ENCODE peak calls at places on chromosome 15, in eight cellular contexts. F is dorsolateral prefrontal cortex; A is mesendoderm; J is Panc1; K is stimulated activated CD8-positive, alpha-beta memory T cell treated with anti-CD3 and anti-CD28 coated beads, Interleukin-2, amount 100 ng/mL, for 1 hour; N is progenitor cell of endocrine pancreas; L is hepatocyte; R is cardiac septum. I is an unnamed sample.
A peak's percentile ranks its signal among the peaks of the same experiment; 100 is the strongest.

GRCh38 chr15:42914728-42915497 is 5.7 kb downstream of the TTBK2 start:
- DNase-seq in A (no peak), R (no peak), L (no peak), N (no peak), K (no peak), J (no peak), F (no peak), I (peak; percentile 41)

GRCh38 chr15:31434418-31435255 is 108.0 kb downstream of the KLF13 start:
- DNase-seq in R (peak; percentile 85), J (no peak), A (no peak), F (no peak), K (peak; percentile 60), L (no peak), N (no peak), I (peak; percentile 93)

GRCh38 chr15:53037904-53038303 is 247.8 kb upstream of the ONECUT1 start:
- DNase-seq in A (peak; percentile 6), N (no peak), L (no peak), F (no peak), R (no peak), K (no peak), J (no peak), I (no peak)

GRCh38 chr15:74815121-74815933 is 2.7 kb downstream of the LMAN1L start:
- DNase-seq in K (no peak), L (no peak), N (no peak), J (no peak), A (no peak), R (no peak), F (no peak), I (no peak)

GRCh38 chr15:73951591-73951990 is 25.3 kb downstream of the LOXL1 start:
- DNase-seq in K (no peak), N (no peak), R (no peak), L (no peak), A (no peak), J (no peak), F (no peak), I (no peak)

GRCh38 chr15:83282141-83282540 is 2.3 kb downstream of the BNC1 start:
- DNase-seq in N (no peak), A (no peak), R (no peak), J (no peak), F (no peak), K (no peak), L (no peak), I (no peak)

GRCh38 chr15:25710184-25710583 is 152.9 kb downstream of the ATP10A start:
- DNase-seq in A (peak; percentile 63), F (no peak), L (peak; percentile 80), N (peak; percentile 67), R (peak; percentile 73), J (no peak), K (no peak), I (no peak)

GRCh38 chr15:89096664-89097063 is 8.4 kb downstream of the ABHD2 start:
- DNase-seq in J (no peak), K (no peak), F (no peak), A (no peak), N (no peak), R (no peak), L (no peak), I (peak; percentile 68)

GRCh38 chr15:64640146-64640868 is 135.1 kb downstream of the RBPMS2 start:
- DNase-seq in K (no peak), R (no peak), L (peak; percentile 23), F (no peak), J (no peak), N (no peak), A (no peak), I (no peak)

GRCh38 chr15:75359537-75360250 is 8.7 kb downstream of the MAN2C1 start:
- DNase-seq in F (no peak), R (no peak), J (no peak), K (no peak), L (peak; percentile 5), N (no peak), A (no peak), I (no peak)

GRCh38 chr15:90839187-90840071 is 29.0 kb upstream of the FURIN start:
- DNase-seq in K (no peak), F (peak; percentile 48), R (peak; percentile 80), L (peak; percentile 63), A (peak; percentile 91), N (no peak), J (no peak), I (peak; percentile 14)

GRCh38 chr15:37095993-37096877 is 4.1 kb downstream of the MEIS2 start:
- DNase-seq in J (no peak), R (no peak), K (no peak), N (no peak), L (peak; percentile 24), A (peak; percentile 70), F (no peak), I (no peak)

GRCh38 chr15:91135201-91136130 is 35.4 kb downstream of the SV2B start:
- DNase-seq in N (no peak), K (no peak), L (no peak), R (no peak), A (no peak), F (no peak), J (no peak), I (no peak)

GRCh38 chr15:65192016-65192415 is 6.9 kb upstream of the CLPX start:
- DNase-seq in A (peak; percentile 48), N (no peak), J (no peak), K (no peak), L (no peak), R (no peak), F (no peak), I (peak; percentile 13)

GRCh38 chr15:72782993-72783562 is 480 bp downstream of the ADPGK start:
- DNase-seq in R (peak; percentile 79), A (peak; percentile 74), L (no peak), J (no peak), F (peak; percentile 52), K (no peak), N (no peak), I (peak; percentile 27)

GRCh38 chr15:69403611-69404010 is 10.5 kb upstream of the KIF23 start:
- DNase-seq in A (no peak), F (no peak), L (no peak), J (no peak), N (no peak), R (no peak), K (no peak), I (peak; percentile 94)

GRCh38 chr15:77483426-77483825 is 62.7 kb downstream of the HMG20A start:
- DNase-seq in F (no peak), J (no peak), A (no peak), K (no peak), N (no peak), L (no peak), R (no peak), I (no peak)

GRCh38 chr15:31469801-31470545 is 143.3 kb downstream of the KLF13 start:
- DNase-seq in K (no peak), F (no peak), L (no peak), R (peak; percentile 39), A (no peak), J (no peak), N (no peak), I (no peak)

GRCh38 chr15:78033864-78034263 is 43.6 kb downstream of the TBC1D2B start:
- DNase-seq in F (no peak), N (no peak), J (no peak), L (no peak), K (no peak), R (no peak), A (no peak), I (peak; percentile 41)

GRCh38 chr15:38073278-38073930 is 139.0 kb downstream of the TMCO5A start:
- DNase-seq in J (no peak), K (no peak), F (no peak), L (peak; percentile 28), N (no peak), R (no peak), A (peak; percentile 79), I (peak; percentile 35)

GRCh38 chr15:28185148-28185895 is 86.2 kb upstream of the OCA2 start:
- DNase-seq in F (no peak), N (no peak), K (no peak), A (no peak), R (no peak), L (no peak), J (no peak), I (no peak)

GRCh38 chr15:98667521-98668179 is 19.3 kb downstream of the IGF1R start:
- DNase-seq in A (peak; percentile 56), J (no peak), R (no peak), K (no peak), F (no peak), L (no peak), N (no peak), I (no peak)

GRCh38 chr15:78364233-78364632 is 24.1 kb downstream of the CRABP1 start:
- DNase-seq in L (peak; percentile 32), A (no peak), F (peak; percentile 83), N (no peak), J (no peak), R (no peak), K (no peak), I (no peak)

GRCh38 chr15:68409736-68410370 is 22.1 kb downstream of the ITGA11 start:
- DNase-seq in J (no peak), F (no peak), A (no peak), N (no peak), K (no peak), R (peak; percentile 64), L (no peak), I (no peak)

GRCh38 chr15:72339777-72340177 is 19.8 kb upstream of the CELF6 start:
- DNase-seq in J (no peak), F (peak; percentile 48), R (no peak), N (no peak), L (peak; percentile 68), A (no peak), K (no peak), I (peak; percentile 91)

GRCh38 chr15:53962646-53963561 is 15.3 kb upstream of the UNC13C start:
- DNase-seq in A (peak; percentile 40), L (peak; percentile 41), N (peak; percentile 10), R (no peak), J (no peak), F (peak; percentile 30), K (no peak), I (no peak)

GRCh38 chr15:49697121-49697520 is 76.3 kb downstream of the DTWD1 start:
- DNase-seq in L (no peak), N (no peak), F (no peak), A (no peak), K (no peak), R (no peak), J (no peak), I (peak; percentile 79)

GRCh38 chr15:52284164-52284563 is 11.4 kb downstream of the MYO5C start:
- DNase-seq in R (no peak), F (no peak), J (no peak), N (no peak), A (no peak), L (no peak), K (no peak), I (peak; percentile 77)

GRCh38 chr15:74858366-74858735 is 14.8 kb downstream of the SCAMP2 start:
- DNase-seq in A (no peak), J (no peak), R (no peak), L (no peak), F (no peak), N (no peak), K (no peak), I (no peak)

GRCh38 chr15:91499774-91500383 is 353.6 kb upstream of the SLCO3A1 start:
- DNase-seq in N (no peak), K (no peak), F (no peak), J (no peak), R (no peak), A (peak; percentile 18), L (no peak), I (no peak)

GRCh38 chr15:80749589-80749988 is 29.6 kb upstream of the CEMIP start:
- DNase-seq in R (no peak), N (no peak), K (no peak), L (no peak), F (no peak), J (peak; percentile 22), A (no peak), I (peak; percentile 46)

GRCh38 chr15:39586387-39587171 is 5.7 kb downstream of the THBS1 start:
- DNase-seq in N (no peak), L (no peak), A (no peak), R (no peak), J (no peak), F (peak; percentile 36), K (no peak), I (peak; percentile 83)

GRCh38 chr15:100175406-100176114 is 166.2 kb downstream of the ADAMTS17 start:
- DNase-seq in F (no peak), A (no peak), K (no peak), N (no peak), L (no peak), R (no peak), J (no peak), I (no peak)

GRCh38 chr15:51212909-51213308 is 118.2 kb upstream of the TNFAIP8L3 start:
- DNase-seq in J (no peak), K (no peak), F (no peak), N (no peak), A (no peak), L (no peak), R (no peak), I (no peak)